ENCODE peak calls at places on chromosomes 13 and 19, in four cellular contexts. T is PC-3, U is HCT116, Y is GM23338. B is an unnamed sample. For H3K4me1, the result is how much of the 10 kb centered on the place peaks cover.

GRCh38 chr13:110616103-110617101 is 1.1 kb downstream of the NAXD start:
- DNase-seq in T (peak), U (peak), Y (peak), B (peak)

GRCh38 chr13:98451676-98452105 is 125.2 kb downstream of the STK24 start:
- DNase-seq in T (no peak), U (no peak), Y (no peak), B (no peak)

GRCh38 chr19:52527954-52528326 is 472 bp downstream of the ZNF808 start:
- DNase-seq in T (no peak), U (no peak), Y (peak), B (no peak)

GRCh38 chr19:28472111-28472510 is 740.8 kb downstream of the UQCRFS1 start:
- DNase-seq in T (no peak), U (no peak), Y (no peak), B (no peak)

GRCh38 chr13:109655206-109655600 is 131.2 kb downstream of the IRS2 start:
- DNase-seq in T (no peak), U (no peak), Y (no peak), B (no peak)

GRCh38 chr13:24642236-24642635 is 38.0 kb upstream of the ATP12A start:
- DNase-seq in T (no peak), U (no peak), Y (no peak), B (no peak)

GRCh38 chr13:105612541-105612940 is 922.9 kb downstream of the EFNB2 start:
- DNase-seq in T (no peak), U (no peak), Y (no peak), B (no peak)

GRCh38 chr13:44148159-44148929 is 225.3 kb upstream of the SERP2 start:
- DNase-seq in T (peak), U (no peak), Y (no peak), B (no peak)

GRCh38 chr19:29964171-29964570 is 22.1 kb downstream of the URI1 start:
- DNase-seq in T (no peak), U (no peak), Y (no peak), B (no peak)

GRCh38 chr13:30744056-30744684 is 8.8 kb downstream of the ALOX5AP start:
- DNase-seq in T (peak), U (peak), Y (no peak), B (peak)

GRCh38 chr13:112032186-112032835 is 34.6 kb upstream of the SOX1 start:
- DNase-seq in T (peak), U (no peak), Y (no peak), B (no peak)

GRCh38 chr19:44635581-44636438 is 7.9 kb upstream of the PVR start:
- DNase-seq in T (peak), U (no peak), Y (no peak), B (no peak)

GRCh38 chr19:34254552-34255432 is at the start of gene GARRE1:
- DNase-seq in T (no peak), U (no peak), Y (peak), B (peak)

GRCh38 chr19:52237771-52238400 is 31.5 kb upstream of the ZNF766 start:
- DNase-seq in T (peak), U (peak), Y (peak), B (peak)

GRCh38 chr19:3519126-3519525 is 13.0 kb downstream of the FZR1 start:
- DNase-seq in T (no peak), U (no peak), Y (no peak), B (no peak)

GRCh38 chr13:111187879-111188643 is 73.0 kb downstream of the ARHGEF7 start:
- DNase-seq in T (peak), U (no peak), Y (no peak), B (no peak)

GRCh38 chr13:97353927-97354326 is 80.0 kb upstream of the RAP2A start:
- DNase-seq in T (no peak), U (no peak), Y (no peak), B (no peak)

GRCh38 chr13:74675185-74675584 is 541.0 kb upstream of the KLF12 start:
- DNase-seq in T (no peak), U (no peak), Y (no peak), B (no peak)

DNA sequence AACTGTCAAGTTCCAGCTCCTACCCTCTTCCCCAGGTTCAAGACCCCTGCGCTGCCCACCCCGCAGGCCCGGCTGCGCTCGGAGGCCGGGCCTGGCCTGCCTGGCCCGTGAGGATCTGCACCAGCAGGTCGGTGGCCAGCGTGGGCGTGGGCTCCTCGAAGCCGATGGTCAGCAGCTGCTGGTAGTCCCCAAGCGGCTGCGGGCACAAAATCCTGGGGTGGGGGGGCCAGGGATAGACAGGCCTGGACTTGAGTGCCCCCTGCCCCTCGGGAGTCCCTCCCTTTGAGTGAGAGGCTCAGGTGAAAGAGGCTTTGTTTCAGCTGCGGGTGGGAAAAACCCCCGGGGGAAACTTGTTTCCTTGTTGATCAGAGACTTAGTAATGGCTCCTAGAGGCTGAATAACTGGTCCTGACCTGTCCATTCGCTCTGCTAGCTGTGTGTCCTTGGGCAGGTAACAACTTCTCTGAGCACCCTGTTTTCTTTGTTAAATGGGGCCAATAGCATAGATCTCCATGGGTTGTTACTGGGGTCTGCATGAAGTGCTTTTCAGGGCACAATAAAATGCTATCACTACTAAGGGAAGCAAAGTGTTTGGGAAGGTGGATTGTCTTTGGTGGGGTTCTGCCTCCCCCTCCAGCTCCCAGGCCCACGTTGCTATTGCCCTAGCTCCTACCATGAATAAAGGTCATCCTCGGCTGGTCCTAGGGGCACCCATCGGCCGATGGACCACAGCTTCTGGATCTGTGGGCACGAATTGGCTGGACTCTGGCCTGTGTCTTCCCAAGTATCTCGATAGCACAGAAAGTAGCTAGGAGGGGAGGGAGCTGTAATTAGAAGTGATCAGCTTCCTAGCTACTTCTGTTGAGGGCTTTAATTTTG is 3.5 kb downstream of the C19orf67 start:
- DNase-seq in T (peak), U (no peak), Y (no peak), B (no peak)
- TF ChIP-seq EZH2phosphoT487 in T (no peak), U (no peak), Y (no peak), B (no peak)

GRCh38 chr19:41328157-41328817 is 18.3 kb downstream of the CCDC97 start:
- DNase-seq in T (no peak), U (no peak), Y (no peak), B (peak)
- H3K4me1 ChIP-seq in T (half or more), U (under half), Y (under half), B (under half)

GRCh38 chr19:1533510-1534150 is 9.8 kb downstream of the PLK5 start:
- DNase-seq in T (no peak), U (no peak), Y (no peak), B (no peak)

GRCh38 chr19:1534972-1535371 is 11.1 kb downstream of the PLK5 start:
- DNase-seq in T (no peak), U (no peak), Y (no peak), B (no peak)

GRCh38 chr19:1540353-1540925 is 16.6 kb downstream of the PLK5 start:
- DNase-seq in T (no peak), U (no peak), Y (peak), B (no peak)

GRCh38 chr19:1538978-1539377 is 15.1 kb downstream of the PLK5 start:
- DNase-seq in T (no peak), U (no peak), Y (no peak), B (no peak)
- TF ChIP-seq EZH2phosphoT487 in T (no peak), U (no peak), Y (no peak), B (no peak)

GRCh38 chr19:47755762-47756626 is 10.6 kb downstream of the NOP53 start:
- DNase-seq in T (no peak), U (no peak), Y (no peak), B (no peak)
- H3K4me1 ChIP-seq in T (under half), U (under half), Y (under half), B (under half)

DNA sequence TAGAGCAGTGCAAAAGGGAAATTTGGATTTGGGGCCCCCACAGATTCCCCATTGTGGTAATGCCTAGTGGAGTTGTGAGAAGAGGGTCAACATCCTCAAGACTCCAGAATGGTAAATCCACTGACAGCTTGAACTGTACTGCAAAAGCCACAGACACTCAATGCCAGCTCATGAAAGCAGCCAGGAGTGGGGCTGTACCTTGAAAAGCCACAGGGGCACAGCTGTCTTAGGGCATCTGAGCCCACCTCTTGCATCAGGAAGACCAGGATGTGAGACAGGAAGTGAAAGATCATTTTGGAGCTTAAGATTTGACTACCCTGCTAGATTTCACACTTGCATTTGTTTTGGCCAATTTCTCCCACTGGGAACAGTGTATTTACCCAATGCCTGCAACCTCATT is 1548.9 kb upstream of the PCDH20 start:
- DNase-seq in T (no peak), U (no peak), Y (no peak), B (no peak)
- TF ChIP-seq EZH2phosphoT487 in T (no peak), U (no peak), Y (no peak), B (no peak)

GRCh38 chr13:113491982-113492381 is 1.5 kb upstream of the DCUN1D2 start:
- DNase-seq in T (no peak), U (no peak), Y (no peak), B (no peak)
- H3K4me1 ChIP-seq in T (half or more), U (under half), Y (under half), B (under half)

DNA sequence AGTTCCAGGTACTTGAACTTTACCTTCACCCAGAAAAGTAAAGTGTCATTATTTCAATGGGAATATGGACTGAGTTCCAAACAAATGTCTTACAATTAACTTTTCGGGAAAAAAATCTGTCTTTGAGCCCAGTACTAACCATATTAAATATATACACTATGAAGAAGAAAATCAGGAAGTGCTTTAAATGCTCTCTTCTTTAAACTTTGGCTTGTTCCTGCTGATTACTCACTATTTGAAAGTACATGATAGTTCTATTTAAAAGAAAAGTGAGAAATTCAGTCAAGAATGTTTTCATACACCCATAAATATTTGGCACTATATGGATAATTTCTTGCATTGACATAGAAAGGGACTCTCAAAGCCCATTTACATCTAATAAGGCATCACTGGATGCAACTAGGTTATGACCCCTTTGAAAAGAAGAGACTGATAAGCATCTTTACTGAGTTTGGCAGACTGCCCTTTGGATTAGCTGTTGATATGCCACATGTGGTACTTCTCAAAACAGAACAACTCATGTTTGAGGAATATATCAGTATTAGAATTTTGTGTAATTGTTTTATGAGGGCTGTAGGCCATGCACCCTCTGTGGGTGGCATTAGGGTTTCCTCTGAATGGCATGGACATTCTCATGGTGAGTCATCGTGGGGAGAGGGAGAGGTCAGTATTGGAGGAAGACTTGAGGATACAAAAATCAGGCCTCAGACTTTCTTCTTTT is 25.0 kb upstream of the VWA8 start:
- DNase-seq in T (peak), U (no peak), Y (no peak), B (no peak)
- TF ChIP-seq EZH2phosphoT487 in T (no peak), U (no peak), Y (no peak), B (no peak)

B was measured in MM.1S.